ENCODE peak calls at places on chromosomes 16 and 17, in nine cellular contexts. U, A, F, R, Q, Z, K, I and E are unnamed samples.

GRCh38 chr16:71727545-71728324 is 3.2 kb upstream of the PHLPP2 start:
- DNase-seq in U (no peak), A (no peak), F (no peak), R (no peak), Q (no peak), Z (no peak), K (no peak), I (no peak), E (no peak)

GRCh38 chr17:74892974-74893911 is at the start of gene FADS6:
- DNase-seq in U (no peak), A (no peak), F (no peak), R (no peak), Q (no peak), Z (no peak), K (no peak), I (no peak), E (no peak)

GRCh38 chr17:58786586-58787295 is 31.1 kb downstream of the PPM1E start:
- DNase-seq in U (peak), A (peak), F (no peak), R (peak), Q (peak), Z (no peak), K (no peak), I (no peak), E (peak)

GRCh38 chr17:73308017-73308823 is 3.6 kb downstream of the CDC42EP4 start:
- DNase-seq in U (peak), A (peak), F (peak), R (peak), Q (peak), Z (peak), K (peak), I (no peak), E (no peak)

GRCh38 chr16:67926181-67926742 is 5.4 kb downstream of the CTRL start:
- DNase-seq in U (no peak), A (peak), F (no peak), R (peak), Q (no peak), Z (peak), K (no peak), I (no peak), E (no peak)

GRCh38 chr16:12097523-12098428 is 121.2 kb downstream of the SNX29 start:
- DNase-seq in U (no peak), A (peak), F (peak), R (peak), Q (no peak), Z (peak), K (peak), I (no peak), E (peak)

GRCh38 chr17:34118564-34118963 is 136.5 kb upstream of the CCL2 start:
- DNase-seq in U (no peak), A (no peak), F (no peak), R (peak), Q (no peak), Z (no peak), K (no peak), I (no peak), E (no peak)

GRCh38 chr17:41917957-41918391 is 777 bp downstream of the ACLY start:
- DNase-seq in U (peak), A (peak), F (peak), R (peak), Q (no peak), Z (peak), K (peak), I (no peak), E (no peak)

GRCh38 chr16:51651061-51651466 is 500.0 kb upstream of the SALL1 start:
- DNase-seq in U (no peak), A (peak), F (no peak), R (peak), Q (no peak), Z (no peak), K (no peak), I (no peak), E (no peak)

GRCh38 chr17:44655983-44656700 is at the start of gene MEIOC:
- DNase-seq in U (no peak), A (peak), F (no peak), R (no peak), Q (no peak), Z (no peak), K (no peak), I (no peak), E (no peak)

GRCh38 chr16:27701381-27701780 is 151.4 kb downstream of the KATNIP start:
- DNase-seq in U (no peak), A (no peak), F (no peak), R (no peak), Q (no peak), Z (no peak), K (no peak), I (no peak), E (no peak)

GRCh38 chr17:63843387-63844292 is 1.2 kb upstream of the SMARCD2 start:
- DNase-seq in U (peak), A (peak), F (peak), R (peak), Q (peak), Z (peak), K (no peak), I (peak), E (peak)

GRCh38 chr17:80997471-80998387 is 6.1 kb downstream of the CHMP6 start:
- DNase-seq in U (no peak), A (peak), F (no peak), R (no peak), Q (no peak), Z (no peak), K (no peak), I (no peak), E (no peak)

GRCh38 chr16:14608111-14608566 is 21.9 kb downstream of the PARN start:
- DNase-seq in U (no peak), A (no peak), F (no peak), R (no peak), Q (no peak), Z (no peak), K (no peak), I (no peak), E (no peak)

GRCh38 chr17:33976816-33977215 is 278.3 kb upstream of the CCL2 start:
- DNase-seq in U (no peak), A (no peak), F (no peak), R (no peak), Q (no peak), Z (no peak), K (no peak), I (no peak), E (no peak)

GRCh38 chr17:3982541-3983017 is 18.3 kb upstream of the ATP2A3 start:
- DNase-seq in U (no peak), A (no peak), F (no peak), R (no peak), Q (no peak), Z (no peak), K (no peak), I (no peak), E (no peak)

GRCh38 chr16:84036982-84037425 is 5.6 kb downstream of the SLC38A8 start:
- DNase-seq in U (no peak), A (no peak), F (no peak), R (no peak), Q (no peak), Z (no peak), K (no peak), I (no peak), E (no peak)

GRCh38 chr16:83887088-83887487 is 11.8 kb upstream of the MLYCD start:
- DNase-seq in U (peak), A (no peak), F (no peak), R (no peak), Q (peak), Z (no peak), K (no peak), I (no peak), E (no peak)

GRCh38 chr16:82955836-82956348 is 329.1 kb downstream of the CDH13 start:
- DNase-seq in U (no peak), A (no peak), F (no peak), R (no peak), Q (no peak), Z (no peak), K (no peak), I (no peak), E (no peak)

GRCh38 chr17:3935140-3935542 is 18.9 kb upstream of the P2RX1 start:
- DNase-seq in U (peak), A (peak), F (peak), R (peak), Q (peak), Z (peak), K (peak), I (no peak), E (no peak)

GRCh38 chr17:75650874-75651273 is 16.1 kb downstream of the RECQL5 start:
- DNase-seq in U (no peak), A (no peak), F (no peak), R (no peak), Q (no peak), Z (no peak), K (no peak), I (no peak), E (no peak)

GRCh38 chr16:3020604-3021448 is 658 bp downstream of the TNFRSF12A start:
- DNase-seq in U (peak), A (peak), F (peak), R (peak), Q (peak), Z (peak), K (peak), I (no peak), E (peak)

GRCh38 chr16:57540906-57541753 is 1.3 kb upstream of the ADGRG5 start:
- DNase-seq in U (no peak), A (no peak), F (no peak), R (no peak), Q (no peak), Z (no peak), K (no peak), I (no peak), E (no peak)

GRCh38 chr17:31511176-31511540 is 119.7 kb downstream of the RAB11FIP4 start:
- DNase-seq in U (no peak), A (no peak), F (no peak), R (no peak), Q (no peak), Z (no peak), K (no peak), I (no peak), E (no peak)

GRCh38 chr16:73129455-73129854 is 81.5 kb upstream of the ZFHX3 start:
- DNase-seq in U (no peak), A (no peak), F (no peak), R (no peak), Q (no peak), Z (no peak), K (no peak), I (no peak), E (no peak)

GRCh38 chr16:73124097-73124652 is 76.2 kb upstream of the ZFHX3 start:
- DNase-seq in U (no peak), A (no peak), F (no peak), R (peak), Q (no peak), Z (no peak), K (no peak), I (no peak), E (no peak)

GRCh38 chr16:73125860-73126259 is 77.9 kb upstream of the ZFHX3 start:
- DNase-seq in U (peak), A (peak), F (no peak), R (peak), Q (no peak), Z (no peak), K (no peak), I (no peak), E (no peak)

GRCh38 chr16:73124665-73125064 is 76.7 kb upstream of the ZFHX3 start:
- DNase-seq in U (no peak), A (no peak), F (no peak), R (no peak), Q (no peak), Z (no peak), K (no peak), I (no peak), E (no peak)

GRCh38 chr16:73126453-73126853 is 78.5 kb upstream of the ZFHX3 start:
- DNase-seq in U (peak), A (peak), F (peak), R (peak), Q (no peak), Z (no peak), K (no peak), I (no peak), E (peak)
- H3K4me3 ChIP-seq in U (no peak), A (no peak), F (no peak), R (no peak), Q (no peak), Z (no peak), K (no peak), I (no peak), E (no peak)

DNA sequence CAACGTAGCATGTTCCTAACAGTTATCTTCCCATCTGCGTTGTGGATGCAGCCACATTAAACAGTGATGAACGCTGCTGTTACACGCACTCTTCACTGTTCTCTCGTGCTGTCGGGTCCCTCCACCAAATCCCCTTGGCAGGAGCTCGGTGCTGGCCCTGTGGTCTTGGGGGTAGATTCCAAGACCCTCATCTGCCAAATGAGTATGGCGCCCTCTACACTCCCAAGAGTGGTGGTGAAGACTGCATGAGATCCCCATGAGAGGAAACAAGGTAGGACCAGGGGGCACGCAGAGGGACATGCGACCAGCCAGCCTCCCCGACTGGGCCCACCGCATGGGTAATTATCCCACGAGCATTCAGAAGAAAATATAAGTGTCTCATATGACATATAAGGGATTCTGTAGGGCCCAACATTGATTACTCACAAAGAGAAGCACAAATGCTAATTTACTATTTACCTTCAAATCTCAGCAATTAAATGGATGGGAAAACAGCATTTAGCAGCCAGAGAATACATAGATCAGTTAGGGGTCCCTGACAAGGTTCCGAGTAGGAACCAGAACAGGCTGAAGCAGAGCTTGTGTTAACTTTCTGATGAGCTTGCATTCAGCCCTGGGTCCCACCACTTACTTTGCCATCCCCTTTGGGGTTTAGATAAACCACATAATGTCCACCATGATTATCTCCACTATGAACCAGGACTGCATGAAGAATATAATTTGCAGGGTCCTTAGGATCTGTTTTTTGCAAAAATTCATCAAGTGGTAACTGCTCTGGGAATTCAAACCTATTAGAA is 23.8 kb downstream of the LITAFD start:
- DNase-seq in U (no peak), A (no peak), F (no peak), R (no peak), Q (no peak), Z (no peak), K (no peak), I (no peak), E (no peak)
- TF ChIP-seq CTCF in U (peak), A (peak), F (no peak), R (peak), Q (peak), Z (no peak), K (no peak), I (peak), E (peak)

GRCh38 chr17:15263680-15264079 is 1.4 kb downstream of the PMP22 start:
- DNase-seq in U (no peak), A (no peak), F (no peak), R (no peak), Q (no peak), Z (no peak), K (no peak), I (no peak), E (no peak)

GRCh38 chr17:15265131-15265530 is at the start of gene PMP22:
- DNase-seq in U (no peak), A (no peak), F (no peak), R (peak), Q (no peak), Z (no peak), K (peak), I (no peak), E (no peak)

GRCh38 chr17:15263206-15263579 is 1.9 kb downstream of the PMP22 start:
- DNase-seq in U (peak), A (peak), F (peak), R (peak), Q (no peak), Z (peak), K (peak), I (no peak), E (peak)

GRCh38 chr17:15266325-15266950 is 1.3 kb upstream of the PMP22 start:
- DNase-seq in U (no peak), A (no peak), F (no peak), R (no peak), Q (no peak), Z (no peak), K (no peak), I (no peak), E (no peak)

DNA sequence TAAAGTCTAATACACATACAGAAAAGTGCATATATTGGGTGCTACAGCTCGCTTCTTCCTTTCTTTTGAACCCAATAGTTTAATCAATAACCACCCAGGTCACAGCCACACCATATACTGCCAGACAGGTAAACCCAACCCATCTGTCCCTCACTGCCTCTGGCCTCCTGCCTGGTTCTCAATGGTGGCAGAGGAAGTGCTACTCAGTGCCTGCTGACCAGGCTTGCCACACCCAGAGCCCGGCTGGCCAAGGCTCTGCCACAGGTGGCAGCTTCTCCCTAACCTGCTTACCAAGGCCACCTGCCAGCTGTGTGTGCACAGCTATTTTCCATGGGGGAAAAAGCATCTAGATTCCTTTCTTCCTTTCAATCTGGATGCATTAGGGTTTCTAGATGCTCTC is 584 bp downstream of the PMP22 start:
- DNase-seq in U (no peak), A (no peak), F (no peak), R (no peak), Q (no peak), Z (peak), K (peak), I (no peak), E (no peak)
- H3K4me3 ChIP-seq in U (peak), A (no peak), F (peak), R (peak), Q (no peak), Z (no peak), K (peak), I (no peak), E (no peak)

GRCh38 chr16:86930663-86931062 is 352.3 kb downstream of the FOXL1 start:
- DNase-seq in U (no peak), A (no peak), F (no peak), R (no peak), Q (no peak), Z (no peak), K (no peak), I (no peak), E (no peak)

GRCh38 chr16:86928517-86929148 is 350.3 kb downstream of the FOXL1 start:
- DNase-seq in U (no peak), A (no peak), F (no peak), R (no peak), Q (no peak), Z (no peak), K (no peak), I (no peak), E (no peak)

GRCh38 chr16:86929149-86929871 is 351.0 kb downstream of the FOXL1 start:
- DNase-seq in U (peak), A (peak), F (no peak), R (peak), Q (no peak), Z (no peak), K (peak), I (no peak), E (no peak)

GRCh38 chr16:86931410-86931941 is 353.1 kb downstream of the FOXL1 start:
- DNase-seq in U (peak), A (peak), F (no peak), R (peak), Q (no peak), Z (no peak), K (peak), I (no peak), E (peak)

GRCh38 chr16:86930001-86930400 is 351.7 kb downstream of the FOXL1 start:
- DNase-seq in U (no peak), A (no peak), F (no peak), R (peak), Q (no peak), Z (no peak), K (no peak), I (no peak), E (no peak)
- TF ChIP-seq CTCF in U (no peak), A (no peak), F (no peak), R (no peak), Q (no peak), Z (no peak), K (no peak), I (no peak), E (no peak)

GRCh38 chr17:7045492-7046126 is 1.7 kb upstream of the SLC16A11 start:
- DNase-seq in U (peak), A (peak), F (no peak), R (peak), Q (peak), Z (peak), K (no peak), I (peak), E (no peak)
- H3K4me3 ChIP-seq in U (no peak), A (no peak), F (no peak), R (no peak), Q (peak), Z (no peak), K (no peak), I (no peak), E (no peak)

GRCh38 chr17:55348749-55349354 is 72.8 kb downstream of the MMD start:
- DNase-seq in U (peak), A (peak), F (peak), R (peak), Q (peak), Z (peak), K (peak), I (no peak), E (no peak)
- TF ChIP-seq CTCF in U (peak), A (peak), F (peak), R (peak), Q (peak), Z (peak), K (peak), I (peak), E (peak)

DNA sequence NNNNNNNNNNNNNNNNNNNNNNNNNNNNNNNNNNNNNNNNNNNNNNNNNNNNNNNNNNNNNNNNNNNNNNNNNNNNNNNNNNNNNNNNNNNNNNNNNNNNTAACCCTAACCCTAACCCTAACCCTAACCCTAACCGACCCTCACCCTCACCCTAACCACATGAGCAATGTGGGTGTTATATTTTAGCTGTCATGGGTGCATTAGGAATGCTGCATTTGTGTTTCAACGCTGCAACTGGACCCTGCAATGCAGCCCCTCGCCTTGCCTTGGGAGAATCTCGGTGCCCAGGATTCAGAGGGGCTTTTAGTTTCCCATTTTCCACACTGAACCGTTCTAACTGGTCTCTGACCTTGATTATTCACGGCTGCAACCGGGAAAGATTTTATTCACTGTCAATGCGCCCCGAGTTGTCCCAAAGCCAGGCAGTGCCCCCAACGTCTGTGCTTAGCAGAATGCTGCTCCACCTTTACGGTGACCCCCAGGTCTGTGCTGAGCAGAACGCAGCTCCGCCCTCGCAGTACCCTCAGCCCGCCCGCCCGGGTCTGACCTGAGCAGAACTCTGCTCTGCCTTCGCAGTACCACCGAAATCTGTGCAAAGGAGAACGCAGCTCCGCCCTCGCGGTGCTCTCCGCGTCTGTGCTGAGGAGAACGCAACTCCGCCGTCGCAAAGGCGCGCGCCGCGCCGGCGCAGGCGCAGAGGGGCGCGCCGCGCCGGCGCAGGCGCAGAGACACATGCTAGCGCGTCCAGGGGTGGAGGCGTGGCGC is 43.3 kb downstream of the POLR3K start:
- DNase-seq in U (no peak), A (no peak), F (no peak), R (no peak), Q (no peak), Z (no peak), K (no peak), I (no peak), E (no peak)
- H3K4me3 ChIP-seq in U (peak), A (peak), F (peak), R (peak), Q (no peak), Z (no peak), K (no peak), I (no peak), E (peak)

GRCh38 chr16:81214745-81215166 is 23.7 kb upstream of the BCO1 start:
- DNase-seq in U (peak), A (no peak), F (no peak), R (peak), Q (peak), Z (no peak), K (no peak), I (no peak), E (no peak)
- TF ChIP-seq CTCF in U (peak), A (peak), F (no peak), R (peak), Q (peak), Z (no peak), K (no peak), I (peak), E (peak)